ENCODE peak calls at places on chromosomes 16 and 17, in six cellular contexts. R is NCI-H2029; V is activated T-cell treated with anti-CD3 and anti-CD28 coated beads, Interleukin-2, amount 50 U/mL, for 4 hours; P is ACHN; N is activated CD8-positive, alpha-beta T cell treated with anti-CD3 and anti-CD28 coated beads for 36 hours; X is choroid plexus epithelial cell. B is an unnamed sample.
A peak's percentile ranks its signal among the peaks of the same experiment; 100 is the strongest.

GRCh38 chr16:77898671-77899211 is 110.4 kb downstream of the VAT1L start:
- DNase-seq in V (no peak), X (peak; percentile 35), N (no peak), P (no peak), R (peak; percentile 22), B (no peak)

GRCh38 chr16:10338426-10338825 is 47.4 kb upstream of the ATF7IP2 start:
- DNase-seq in P (no peak), N (no peak), V (no peak), X (peak; percentile 41), R (no peak), B (no peak)

GRCh38 chr17:50953831-50954601 is 87.9 kb upstream of the TOB1 start:
- DNase-seq in X (peak; percentile 85), N (no peak), V (no peak), P (no peak), R (no peak), B (no peak)

GRCh38 chr16:88830250-88830649 is 18.5 kb upstream of the APRT start:
- DNase-seq in V (no peak), R (no peak), X (no peak), N (no peak), P (no peak), B (no peak)

GRCh38 chr17:28949185-28950016 is 1.9 kb downstream of the PHF12 start:
- DNase-seq in R (peak; percentile 15), N (peak; percentile 85), X (peak; percentile 51), P (peak; percentile 57), V (peak; percentile 29), B (peak; percentile 79)

GRCh38 chr17:33689725-33690124 is 396.6 kb upstream of the ASIC2 start:
- DNase-seq in N (no peak), P (no peak), R (no peak), X (no peak), V (no peak), B (no peak)

GRCh38 chr17:81397314-81398169 is 2.3 kb downstream of the BAHCC1 start:
- DNase-seq in P (peak; percentile 68), R (peak; percentile 35), X (peak; percentile 67), V (no peak), N (peak; percentile 39), B (peak; percentile 82)

GRCh38 chr17:55264640-55265298 is at the start of gene HLF:
- DNase-seq in P (peak; percentile 84), R (peak; percentile 51), V (peak; percentile 69), N (peak; percentile 64), X (peak; percentile 64), B (no peak)

GRCh38 chr16:3460585-3460984 is 17.1 kb downstream of the NAA60 start:
- DNase-seq in X (no peak), N (no peak), R (no peak), V (no peak), P (no peak), B (no peak)

GRCh38 chr16:52069866-52070265 is 477.1 kb downstream of the TOX3 start:
- DNase-seq in R (no peak), N (no peak), V (no peak), X (peak; percentile 12), P (peak; percentile 39), B (peak; percentile 19)

GRCh38 chr16:85275533-85276249 is 163.4 kb upstream of the CIBAR2 start:
- DNase-seq in N (peak; percentile 79), P (peak; percentile 67), V (peak; percentile 57), X (peak; percentile 69), R (peak; percentile 22), B (peak; percentile 74)

GRCh38 chr16:84463221-84463620 is 41.2 kb downstream of the MEAK7 start:
- DNase-seq in X (no peak), V (no peak), R (no peak), N (no peak), P (no peak), B (no peak)

GRCh38 chr17:1764274-1764673 is 2.4 kb downstream of the SERPINF1 start:
- DNase-seq in P (no peak), R (no peak), X (peak; percentile 96), N (peak; percentile 71), V (peak; percentile 40), B (peak; percentile 74)

GRCh38 chr17:4947010-4947410 is 1.3 kb downstream of the PFN1 start:
- DNase-seq in V (no peak), X (no peak), N (no peak), R (no peak), P (no peak), B (peak; percentile 56)

GRCh38 chr16:58128181-58128631 is 975 bp downstream of the CFAP20 start:
- DNase-seq in P (no peak), V (no peak), N (no peak), X (no peak), R (no peak), B (peak; percentile 9)

GRCh38 chr17:80212109-80212508 is 8.0 kb downstream of the SGSH start:
- DNase-seq in V (no peak), N (no peak), R (no peak), P (no peak), X (no peak), B (no peak)

GRCh38 chr17:79555543-79555942 is 55.3 kb downstream of the RBFOX3 start:
- DNase-seq in X (no peak), N (no peak), V (no peak), R (no peak), P (no peak), B (no peak)

GRCh38 chr16:1146409-1146808 is 6.5 kb upstream of the CACNA1H start:
- DNase-seq in X (no peak), N (peak; percentile 17), V (no peak), R (peak; percentile 19), P (no peak), B (no peak)

GRCh38 chr16:75097941-75098897 is 18.4 kb downstream of the LDHD start:
- DNase-seq in R (no peak), V (peak; percentile 69), N (peak; percentile 92), P (no peak), X (no peak), B (no peak)

GRCh38 chr16:50310308-50311133 is 44.2 kb downstream of the ADCY7 start:
- DNase-seq in R (no peak), V (no peak), N (no peak), P (no peak), X (no peak), B (no peak)

GRCh38 chr17:81710514-81711308 is 1.4 kb upstream of the SLC25A10 start:
- DNase-seq in P (no peak), V (peak; percentile 3), R (no peak), X (peak; percentile 59), N (peak; percentile 46), B (peak; percentile 94)

GRCh38 chr16:48565752-48566151 is 44.2 kb downstream of the N4BP1 start:
- DNase-seq in R (no peak), X (no peak), V (no peak), P (no peak), N (no peak), B (no peak)

GRCh38 chr16:61555718-61556441 is 480.4 kb downstream of the CDH8 start:
- DNase-seq in R (no peak), P (no peak), X (no peak), N (no peak), V (no peak), B (no peak)

GRCh38 chr17:71229036-71229435 is 891.8 kb upstream of the SOX9 start:
- DNase-seq in V (no peak), R (no peak), P (no peak), N (no peak), X (no peak), B (no peak)

GRCh38 chr16:2339521-2340484 is 725 bp downstream of the ABCA3 start:
- DNase-seq in X (no peak), R (peak; percentile 40), V (peak; percentile 19), P (peak; percentile 55), N (peak; percentile 48), B (peak; percentile 59)

GRCh38 chr17:57819273-57819672 is 30.6 kb downstream of the MRPS23 start:
- DNase-seq in X (no peak), R (no peak), V (no peak), N (no peak), P (peak; percentile 14), B (no peak)

GRCh38 chr16:88735616-88736015 is 29.3 kb downstream of the CTU2 start:
- DNase-seq in X (no peak), V (no peak), N (no peak), R (no peak), P (no peak), B (no peak)

GRCh38 chr17:73231841-73232586 is 29.7 kb downstream of the CPSF4L start:
- DNase-seq in V (peak; percentile 96), R (peak; percentile 87), N (peak; percentile 98), X (peak; percentile 95), P (peak; percentile 95), B (peak; percentile 95)

GRCh38 chr17:50133028-50133768 is 3.2 kb upstream of the SAMD14 start:
- DNase-seq in X (no peak), N (no peak), P (peak; percentile 53), R (no peak), V (no peak), B (no peak)

GRCh38 chr17:71709974-71710373 is 410.8 kb upstream of the SOX9 start:
- DNase-seq in N (no peak), V (no peak), X (no peak), P (no peak), R (no peak), B (no peak)

GRCh38 chr16:22192261-22193133 is 13.6 kb upstream of the EEF2K start:
- DNase-seq in N (peak; percentile 95), X (peak; percentile 98), P (no peak), R (peak; percentile 23), V (peak; percentile 59), B (peak; percentile 90)

GRCh38 chr17:42347198-42347597 is 41.0 kb downstream of the STAT3 start:
- DNase-seq in V (no peak), R (no peak), X (peak; percentile 80), N (no peak), P (peak; percentile 52), B (no peak)